ENCODE peak calls at places on chromosome 19, in nine cellular contexts. One of them, this sample, is unnamed.

GRCh38 chr19:23771761-23772667 is 13.3 kb upstream of the ZNF681 start:
- DNase-seq in stimulated activated naive CD4-positive, alpha-beta T cell treated with Interleukin-2 at 50 U/mL for 16 hours: no peak
- DNase-seq in neural crest cell: no peak
- DNase-seq in naive thymus-derived CD8-positive, alpha-beta T cell: no peak
- DNase-seq in NCI-H2107: no peak
- DNase-seq in psoas muscle: no peak
- DNase-seq in activated T-cell treated with anti-CD3 and anti-CD28 coated beads, Interleukin-2, amount 50 U/mL, for 48 hours: no peak
- DNase-seq in activated CD8-positive, alpha-beta memory T cell treated with anti-CD3 and anti-CD28 coated beads for 1 hour: no peak
- DNase-seq in PC-9: no peak
- DNase-seq in this sample: no peak

GRCh38 chr19:13068064-13068807 is 34.4 kb downstream of the LYL1 start:
- DNase-seq in stimulated activated naive CD4-positive, alpha-beta T cell treated with Interleukin-2 at 50 U/mL for 16 hours: no peak
- DNase-seq in neural crest cell: no peak
- DNase-seq in naive thymus-derived CD8-positive, alpha-beta T cell: no peak
- DNase-seq in NCI-H2107: no peak
- DNase-seq in psoas muscle: no peak
- DNase-seq in activated T-cell treated with anti-CD3 and anti-CD28 coated beads, Interleukin-2, amount 50 U/mL, for 48 hours: no peak
- DNase-seq in activated CD8-positive, alpha-beta memory T cell treated with anti-CD3 and anti-CD28 coated beads for 1 hour: no peak
- DNase-seq in PC-9: no peak
- DNase-seq in this sample: no peak

GRCh38 chr19:33530842-33531241 is 9.3 kb upstream of the PEPD start:
- DNase-seq in stimulated activated naive CD4-positive, alpha-beta T cell treated with Interleukin-2 at 50 U/mL for 16 hours: no peak
- DNase-seq in neural crest cell: no peak
- DNase-seq in naive thymus-derived CD8-positive, alpha-beta T cell: no peak
- DNase-seq in NCI-H2107: no peak
- DNase-seq in psoas muscle: no peak
- DNase-seq in activated T-cell treated with anti-CD3 and anti-CD28 coated beads, Interleukin-2, amount 50 U/mL, for 48 hours: no peak
- DNase-seq in activated CD8-positive, alpha-beta memory T cell treated with anti-CD3 and anti-CD28 coated beads for 1 hour: no peak
- DNase-seq in PC-9: no peak
- DNase-seq in this sample: no peak

GRCh38 chr19:44813331-44814131 is 4.6 kb downstream of the BCAM start:
- DNase-seq in stimulated activated naive CD4-positive, alpha-beta T cell treated with Interleukin-2 at 50 U/mL for 16 hours: no peak
- DNase-seq in neural crest cell: no peak
- DNase-seq in naive thymus-derived CD8-positive, alpha-beta T cell: no peak
- DNase-seq in NCI-H2107: no peak
- DNase-seq in psoas muscle: no peak
- DNase-seq in activated T-cell treated with anti-CD3 and anti-CD28 coated beads, Interleukin-2, amount 50 U/mL, for 48 hours: no peak
- DNase-seq in activated CD8-positive, alpha-beta memory T cell treated with anti-CD3 and anti-CD28 coated beads for 1 hour: no peak
- DNase-seq in PC-9: no peak
- DNase-seq in this sample: no peak

GRCh38 chr19:10551698-10552301 is 8.1 kb downstream of the ATG4D start:
- DNase-seq in stimulated activated naive CD4-positive, alpha-beta T cell treated with Interleukin-2 at 50 U/mL for 16 hours: peak; percentile 14
- DNase-seq in neural crest cell: no peak
- DNase-seq in naive thymus-derived CD8-positive, alpha-beta T cell: no peak
- DNase-seq in NCI-H2107: no peak
- DNase-seq in psoas muscle: no peak
- DNase-seq in activated T-cell treated with anti-CD3 and anti-CD28 coated beads, Interleukin-2, amount 50 U/mL, for 48 hours: peak; percentile 67
- DNase-seq in activated CD8-positive, alpha-beta memory T cell treated with anti-CD3 and anti-CD28 coated beads for 1 hour: no peak
- DNase-seq in PC-9: peak; percentile 45
- DNase-seq in this sample: no peak

GRCh38 chr19:33134571-33135041 is 2.7 kb downstream of the WDR88 start:
- DNase-seq in stimulated activated naive CD4-positive, alpha-beta T cell treated with Interleukin-2 at 50 U/mL for 16 hours: peak; percentile 50
- DNase-seq in neural crest cell: no peak
- DNase-seq in naive thymus-derived CD8-positive, alpha-beta T cell: peak; percentile 28
- DNase-seq in NCI-H2107: no peak
- DNase-seq in psoas muscle: no peak
- DNase-seq in activated T-cell treated with anti-CD3 and anti-CD28 coated beads, Interleukin-2, amount 50 U/mL, for 48 hours: peak; percentile 79
- DNase-seq in activated CD8-positive, alpha-beta memory T cell treated with anti-CD3 and anti-CD28 coated beads for 1 hour: peak; percentile 6
- DNase-seq in PC-9: no peak
- DNase-seq in this sample: no peak

GRCh38 chr19:16928916-16929315 is 40.1 kb downstream of the F2RL3 start:
- DNase-seq in stimulated activated naive CD4-positive, alpha-beta T cell treated with Interleukin-2 at 50 U/mL for 16 hours: no peak
- DNase-seq in neural crest cell: no peak
- DNase-seq in naive thymus-derived CD8-positive, alpha-beta T cell: no peak
- DNase-seq in NCI-H2107: no peak
- DNase-seq in psoas muscle: peak; percentile 10
- DNase-seq in activated T-cell treated with anti-CD3 and anti-CD28 coated beads, Interleukin-2, amount 50 U/mL, for 48 hours: no peak
- DNase-seq in activated CD8-positive, alpha-beta memory T cell treated with anti-CD3 and anti-CD28 coated beads for 1 hour: no peak
- DNase-seq in PC-9: no peak
- DNase-seq in this sample: no peak

GRCh38 chr19:1956143-1956537 is 15.2 kb downstream of the CSNK1G2 start:
- DNase-seq in stimulated activated naive CD4-positive, alpha-beta T cell treated with Interleukin-2 at 50 U/mL for 16 hours: no peak
- DNase-seq in neural crest cell: no peak
- DNase-seq in naive thymus-derived CD8-positive, alpha-beta T cell: no peak
- DNase-seq in NCI-H2107: no peak
- DNase-seq in psoas muscle: no peak
- DNase-seq in activated T-cell treated with anti-CD3 and anti-CD28 coated beads, Interleukin-2, amount 50 U/mL, for 48 hours: no peak
- DNase-seq in activated CD8-positive, alpha-beta memory T cell treated with anti-CD3 and anti-CD28 coated beads for 1 hour: no peak
- DNase-seq in PC-9: no peak
- DNase-seq in this sample: no peak

GRCh38 chr19:16417660-16418596 is 53.8 kb downstream of the EPS15L1 start:
- DNase-seq in stimulated activated naive CD4-positive, alpha-beta T cell treated with Interleukin-2 at 50 U/mL for 16 hours: peak; percentile 39
- DNase-seq in neural crest cell: peak; percentile 61
- DNase-seq in naive thymus-derived CD8-positive, alpha-beta T cell: peak; percentile 67
- DNase-seq in NCI-H2107: no peak
- DNase-seq in psoas muscle: peak; percentile 83
- DNase-seq in activated T-cell treated with anti-CD3 and anti-CD28 coated beads, Interleukin-2, amount 50 U/mL, for 48 hours: peak; percentile 82
- DNase-seq in activated CD8-positive, alpha-beta memory T cell treated with anti-CD3 and anti-CD28 coated beads for 1 hour: peak; percentile 18
- DNase-seq in PC-9: peak; percentile 64
- DNase-seq in this sample: peak; percentile 79

GRCh38 chr19:7109678-7110289 is 40.3 kb downstream of the ZNF557 start:
- DNase-seq in stimulated activated naive CD4-positive, alpha-beta T cell treated with Interleukin-2 at 50 U/mL for 16 hours: no peak
- DNase-seq in neural crest cell: no peak
- DNase-seq in naive thymus-derived CD8-positive, alpha-beta T cell: no peak
- DNase-seq in NCI-H2107: no peak
- DNase-seq in psoas muscle: no peak
- DNase-seq in activated T-cell treated with anti-CD3 and anti-CD28 coated beads, Interleukin-2, amount 50 U/mL, for 48 hours: no peak
- DNase-seq in activated CD8-positive, alpha-beta memory T cell treated with anti-CD3 and anti-CD28 coated beads for 1 hour: no peak
- DNase-seq in PC-9: no peak
- DNase-seq in this sample: no peak

GRCh38 chr19:35365303-35365702 is 5.6 kb upstream of the GPR42 start:
- DNase-seq in stimulated activated naive CD4-positive, alpha-beta T cell treated with Interleukin-2 at 50 U/mL for 16 hours: no peak
- DNase-seq in neural crest cell: no peak
- DNase-seq in naive thymus-derived CD8-positive, alpha-beta T cell: no peak
- DNase-seq in NCI-H2107: no peak
- DNase-seq in psoas muscle: no peak
- DNase-seq in activated T-cell treated with anti-CD3 and anti-CD28 coated beads, Interleukin-2, amount 50 U/mL, for 48 hours: peak; percentile 7
- DNase-seq in activated CD8-positive, alpha-beta memory T cell treated with anti-CD3 and anti-CD28 coated beads for 1 hour: no peak
- DNase-seq in PC-9: no peak
- DNase-seq in this sample: no peak

GRCh38 chr19:3879656-3880055 is 829 bp upstream of the ATCAY start:
- DNase-seq in stimulated activated naive CD4-positive, alpha-beta T cell treated with Interleukin-2 at 50 U/mL for 16 hours: no peak
- DNase-seq in neural crest cell: no peak
- DNase-seq in naive thymus-derived CD8-positive, alpha-beta T cell: no peak
- DNase-seq in NCI-H2107: no peak
- DNase-seq in psoas muscle: no peak
- DNase-seq in activated T-cell treated with anti-CD3 and anti-CD28 coated beads, Interleukin-2, amount 50 U/mL, for 48 hours: peak; percentile 28
- DNase-seq in activated CD8-positive, alpha-beta memory T cell treated with anti-CD3 and anti-CD28 coated beads for 1 hour: no peak
- DNase-seq in PC-9: no peak
- DNase-seq in this sample: no peak

GRCh38 chr19:46481947-46482346 is 10.6 kb upstream of the PNMA8A start:
- DNase-seq in stimulated activated naive CD4-positive, alpha-beta T cell treated with Interleukin-2 at 50 U/mL for 16 hours: no peak
- DNase-seq in neural crest cell: no peak
- DNase-seq in naive thymus-derived CD8-positive, alpha-beta T cell: no peak
- DNase-seq in NCI-H2107: no peak
- DNase-seq in psoas muscle: no peak
- DNase-seq in activated T-cell treated with anti-CD3 and anti-CD28 coated beads, Interleukin-2, amount 50 U/mL, for 48 hours: no peak
- DNase-seq in activated CD8-positive, alpha-beta memory T cell treated with anti-CD3 and anti-CD28 coated beads for 1 hour: no peak
- DNase-seq in PC-9: no peak
- DNase-seq in this sample: no peak

GRCh38 chr19:33290956-33291622 is 11.2 kb downstream of the CEBPA start:
- DNase-seq in stimulated activated naive CD4-positive, alpha-beta T cell treated with Interleukin-2 at 50 U/mL for 16 hours: no peak
- DNase-seq in neural crest cell: no peak
- DNase-seq in naive thymus-derived CD8-positive, alpha-beta T cell: no peak
- DNase-seq in NCI-H2107: no peak
- DNase-seq in psoas muscle: peak; percentile 34
- DNase-seq in activated T-cell treated with anti-CD3 and anti-CD28 coated beads, Interleukin-2, amount 50 U/mL, for 48 hours: no peak
- DNase-seq in activated CD8-positive, alpha-beta memory T cell treated with anti-CD3 and anti-CD28 coated beads for 1 hour: no peak
- DNase-seq in PC-9: peak; percentile 79
- DNase-seq in this sample: no peak

GRCh38 chr19:17743874-17744273 is 7.4 kb upstream of the FCHO1 start:
- DNase-seq in stimulated activated naive CD4-positive, alpha-beta T cell treated with Interleukin-2 at 50 U/mL for 16 hours: no peak
- DNase-seq in neural crest cell: no peak
- DNase-seq in naive thymus-derived CD8-positive, alpha-beta T cell: no peak
- DNase-seq in NCI-H2107: no peak
- DNase-seq in psoas muscle: no peak
- DNase-seq in activated T-cell treated with anti-CD3 and anti-CD28 coated beads, Interleukin-2, amount 50 U/mL, for 48 hours: no peak
- DNase-seq in activated CD8-positive, alpha-beta memory T cell treated with anti-CD3 and anti-CD28 coated beads for 1 hour: no peak
- DNase-seq in PC-9: no peak
- DNase-seq in this sample: no peak

GRCh38 chr19:44808463-44809371 is at the start of gene BCAM:
- DNase-seq in stimulated activated naive CD4-positive, alpha-beta T cell treated with Interleukin-2 at 50 U/mL for 16 hours: peak; percentile 8
- DNase-seq in neural crest cell: peak; percentile 55
- DNase-seq in naive thymus-derived CD8-positive, alpha-beta T cell: peak; percentile 24
- DNase-seq in NCI-H2107: no peak
- DNase-seq in psoas muscle: peak; percentile 86
- DNase-seq in activated T-cell treated with anti-CD3 and anti-CD28 coated beads, Interleukin-2, amount 50 U/mL, for 48 hours: no peak
- DNase-seq in activated CD8-positive, alpha-beta memory T cell treated with anti-CD3 and anti-CD28 coated beads for 1 hour: no peak
- DNase-seq in PC-9: peak; percentile 88
- DNase-seq in this sample: peak; percentile 54

GRCh38 chr19:15452111-15453047 is 2.6 kb upstream of the WIZ start:
- DNase-seq in stimulated activated naive CD4-positive, alpha-beta T cell treated with Interleukin-2 at 50 U/mL for 16 hours: no peak
- DNase-seq in neural crest cell: peak; percentile 65
- DNase-seq in naive thymus-derived CD8-positive, alpha-beta T cell: no peak
- DNase-seq in NCI-H2107: no peak
- DNase-seq in psoas muscle: peak; percentile 98
- DNase-seq in activated T-cell treated with anti-CD3 and anti-CD28 coated beads, Interleukin-2, amount 50 U/mL, for 48 hours: peak; percentile 55
- DNase-seq in activated CD8-positive, alpha-beta memory T cell treated with anti-CD3 and anti-CD28 coated beads for 1 hour: no peak
- DNase-seq in PC-9: peak; percentile 87
- DNase-seq in this sample: peak; percentile 91

GRCh38 chr19:13842294-13843103 is 34.4 kb upstream of the NANOS3 start:
- DNase-seq in stimulated activated naive CD4-positive, alpha-beta T cell treated with Interleukin-2 at 50 U/mL for 16 hours: peak; percentile 65
- DNase-seq in neural crest cell: no peak
- DNase-seq in naive thymus-derived CD8-positive, alpha-beta T cell: peak; percentile 71
- DNase-seq in NCI-H2107: no peak
- DNase-seq in psoas muscle: peak; percentile 93
- DNase-seq in activated T-cell treated with anti-CD3 and anti-CD28 coated beads, Interleukin-2, amount 50 U/mL, for 48 hours: peak; percentile 79
- DNase-seq in activated CD8-positive, alpha-beta memory T cell treated with anti-CD3 and anti-CD28 coated beads for 1 hour: no peak
- DNase-seq in PC-9: peak; percentile 86
- DNase-seq in this sample: no peak

GRCh38 chr19:48424694-48425219 is 21.0 kb upstream of the GRWD1 start:
- DNase-seq in stimulated activated naive CD4-positive, alpha-beta T cell treated with Interleukin-2 at 50 U/mL for 16 hours: no peak
- DNase-seq in neural crest cell: no peak
- DNase-seq in naive thymus-derived CD8-positive, alpha-beta T cell: no peak
- DNase-seq in NCI-H2107: no peak
- DNase-seq in psoas muscle: no peak
- DNase-seq in activated T-cell treated with anti-CD3 and anti-CD28 coated beads, Interleukin-2, amount 50 U/mL, for 48 hours: no peak
- DNase-seq in activated CD8-positive, alpha-beta memory T cell treated with anti-CD3 and anti-CD28 coated beads for 1 hour: no peak
- DNase-seq in PC-9: peak; percentile 58
- DNase-seq in this sample: no peak

GRCh38 chr19:29886535-29886934 is 55.5 kb upstream of the URI1 start:
- DNase-seq in stimulated activated naive CD4-positive, alpha-beta T cell treated with Interleukin-2 at 50 U/mL for 16 hours: no peak
- DNase-seq in neural crest cell: no peak
- DNase-seq in naive thymus-derived CD8-positive, alpha-beta T cell: no peak
- DNase-seq in NCI-H2107: no peak
- DNase-seq in psoas muscle: no peak
- DNase-seq in activated T-cell treated with anti-CD3 and anti-CD28 coated beads, Interleukin-2, amount 50 U/mL, for 48 hours: no peak
- DNase-seq in activated CD8-positive, alpha-beta memory T cell treated with anti-CD3 and anti-CD28 coated beads for 1 hour: no peak
- DNase-seq in PC-9: no peak
- DNase-seq in this sample: no peak

GRCh38 chr19:33385956-33386355 is 12.4 kb downstream of the CEBPG start:
- DNase-seq in stimulated activated naive CD4-positive, alpha-beta T cell treated with Interleukin-2 at 50 U/mL for 16 hours: no peak
- DNase-seq in neural crest cell: no peak
- DNase-seq in naive thymus-derived CD8-positive, alpha-beta T cell: no peak
- DNase-seq in NCI-H2107: no peak
- DNase-seq in psoas muscle: peak; percentile 82
- DNase-seq in activated T-cell treated with anti-CD3 and anti-CD28 coated beads, Interleukin-2, amount 50 U/mL, for 48 hours: no peak
- DNase-seq in activated CD8-positive, alpha-beta memory T cell treated with anti-CD3 and anti-CD28 coated beads for 1 hour: no peak
- DNase-seq in PC-9: no peak
- DNase-seq in this sample: no peak

GRCh38 chr19:28489126-28489660 is 723.8 kb downstream of the UQCRFS1 start:
- DNase-seq in stimulated activated naive CD4-positive, alpha-beta T cell treated with Interleukin-2 at 50 U/mL for 16 hours: no peak
- DNase-seq in neural crest cell: no peak
- DNase-seq in naive thymus-derived CD8-positive, alpha-beta T cell: no peak
- DNase-seq in NCI-H2107: no peak
- DNase-seq in psoas muscle: no peak
- DNase-seq in activated T-cell treated with anti-CD3 and anti-CD28 coated beads, Interleukin-2, amount 50 U/mL, for 48 hours: no peak
- DNase-seq in activated CD8-positive, alpha-beta memory T cell treated with anti-CD3 and anti-CD28 coated beads for 1 hour: no peak
- DNase-seq in PC-9: no peak
- DNase-seq in this sample: no peak

GRCh38 chr19:3849092-3849491 is 19.7 kb downstream of the ZFR2 start:
- DNase-seq in stimulated activated naive CD4-positive, alpha-beta T cell treated with Interleukin-2 at 50 U/mL for 16 hours: no peak
- DNase-seq in neural crest cell: peak; percentile 37
- DNase-seq in naive thymus-derived CD8-positive, alpha-beta T cell: peak; percentile 23
- DNase-seq in NCI-H2107: no peak
- DNase-seq in psoas muscle: no peak
- DNase-seq in activated T-cell treated with anti-CD3 and anti-CD28 coated beads, Interleukin-2, amount 50 U/mL, for 48 hours: peak; percentile 67
- DNase-seq in activated CD8-positive, alpha-beta memory T cell treated with anti-CD3 and anti-CD28 coated beads for 1 hour: peak; percentile 24
- DNase-seq in PC-9: peak; percentile 58
- DNase-seq in this sample: peak; percentile 66

GRCh38 chr19:45216677-45217076 is 28.5 kb downstream of the EXOC3L2 start:
- DNase-seq in stimulated activated naive CD4-positive, alpha-beta T cell treated with Interleukin-2 at 50 U/mL for 16 hours: no peak
- DNase-seq in neural crest cell: no peak
- DNase-seq in naive thymus-derived CD8-positive, alpha-beta T cell: no peak
- DNase-seq in NCI-H2107: no peak
- DNase-seq in psoas muscle: no peak
- DNase-seq in activated T-cell treated with anti-CD3 and anti-CD28 coated beads, Interleukin-2, amount 50 U/mL, for 48 hours: no peak
- DNase-seq in activated CD8-positive, alpha-beta memory T cell treated with anti-CD3 and anti-CD28 coated beads for 1 hour: no peak
- DNase-seq in PC-9: no peak
- DNase-seq in this sample: no peak

GRCh38 chr19:32824136-32824835 is 45.3 kb downstream of the SLC7A9 start:
- DNase-seq in stimulated activated naive CD4-positive, alpha-beta T cell treated with Interleukin-2 at 50 U/mL for 16 hours: no peak
- DNase-seq in neural crest cell: no peak
- DNase-seq in naive thymus-derived CD8-positive, alpha-beta T cell: no peak
- DNase-seq in NCI-H2107: no peak
- DNase-seq in psoas muscle: no peak
- DNase-seq in activated T-cell treated with anti-CD3 and anti-CD28 coated beads, Interleukin-2, amount 50 U/mL, for 48 hours: no peak
- DNase-seq in activated CD8-positive, alpha-beta memory T cell treated with anti-CD3 and anti-CD28 coated beads for 1 hour: no peak
- DNase-seq in PC-9: no peak
- DNase-seq in this sample: no peak

GRCh38 chr19:3154957-3155736 is 19.3 kb downstream of the GNA15 start:
- DNase-seq in stimulated activated naive CD4-positive, alpha-beta T cell treated with Interleukin-2 at 50 U/mL for 16 hours: peak; percentile 83
- DNase-seq in neural crest cell: no peak
- DNase-seq in naive thymus-derived CD8-positive, alpha-beta T cell: peak; percentile 41
- DNase-seq in NCI-H2107: no peak
- DNase-seq in psoas muscle: peak; percentile 79
- DNase-seq in activated T-cell treated with anti-CD3 and anti-CD28 coated beads, Interleukin-2, amount 50 U/mL, for 48 hours: peak; percentile 90
- DNase-seq in activated CD8-positive, alpha-beta memory T cell treated with anti-CD3 and anti-CD28 coated beads for 1 hour: peak; percentile 71
- DNase-seq in PC-9: peak; percentile 55
- DNase-seq in this sample: no peak